ENCODE peak calls at places on chromosomes 16 and 17, in five cellular contexts. U is HCT116, Q is fibroblast of lung, T is stomach, Y is aorta. D is an unnamed sample.
A peak's percentile ranks its signal among the peaks of the same experiment; 100 is the strongest.

GRCh38 chr16:13110124-13110796 is 208.9 kb downstream of the SHISA9 start:
- DNase-seq in U (no peak), Q (peak; percentile 60), T (no peak), Y (peak; percentile 56), D (no peak)

GRCh38 chr17:13984956-13985355 is 84.3 kb upstream of the COX10 start:
- DNase-seq in U (no peak), Q (no peak), T (no peak), Y (no peak), D (no peak)

GRCh38 chr17:2701161-2701995 is 10.2 kb downstream of the CLUH start:
- DNase-seq in U (no peak), Q (no peak), T (no peak), Y (peak; percentile 44), D (peak; percentile 13)

GRCh38 chr17:58300336-58300735 is 19.6 kb upstream of the MPO start:
- DNase-seq in U (no peak), Q (no peak), T (peak; percentile 9), Y (no peak), D (no peak)

GRCh38 chr17:7897773-7898172 is 9.2 kb downstream of the CHD3 start:
- DNase-seq in U (no peak), Q (peak; percentile 38), T (no peak), Y (no peak), D (no peak)

GRCh38 chr17:51245535-51245934 is 14.3 kb downstream of the MBTD1 start:
- DNase-seq in U (no peak), Q (peak; percentile 56), T (no peak), Y (no peak), D (no peak)

GRCh38 chr17:57943645-57944044 is 11.6 kb downstream of the CUEDC1 start:
- DNase-seq in U (no peak), Q (no peak), T (no peak), Y (no peak), D (no peak)

GRCh38 chr17:73030501-73030911 is 62.0 kb downstream of the SLC39A11 start:
- DNase-seq in U (no peak), Q (peak; percentile 16), T (peak; percentile 31), Y (no peak), D (no peak)

GRCh38 chr16:12087901-12088364 is 111.4 kb downstream of the SNX29 start:
- DNase-seq in U (no peak), Q (no peak), T (peak; percentile 34), Y (peak; percentile 42), D (no peak)

GRCh38 chr16:13378151-13378550 is 476.8 kb downstream of the SHISA9 start:
- DNase-seq in U (no peak), Q (no peak), T (no peak), Y (no peak), D (no peak)

GRCh38 chr17:4365628-4366311 is 705 bp downstream of the UBE2G1 start:
- DNase-seq in U (no peak), Q (peak; percentile 11), T (no peak), Y (peak; percentile 60), D (peak; percentile 41)

GRCh38 chr17:14222611-14223010 is 14.1 kb downstream of the CDRT15 start:
- DNase-seq in U (no peak), Q (no peak), T (no peak), Y (no peak), D (no peak)

GRCh38 chr16:49528564-49529150 is 155.1 kb downstream of the C16orf78 start:
- DNase-seq in U (no peak), Q (no peak), T (no peak), Y (peak; percentile 33), D (no peak)

GRCh38 chr17:18184143-18185007 is 747 bp downstream of the ALKBH5 start:
- DNase-seq in U (no peak), Q (peak; percentile 48), T (peak; percentile 56), Y (peak; percentile 83), D (peak; percentile 61)

GRCh38 chr17:18185391-18185790 is 1.8 kb downstream of the ALKBH5 start:
- DNase-seq in U (no peak), Q (peak; percentile 58), T (no peak), Y (no peak), D (no peak)

GRCh38 chr17:18186271-18186982 is 2.8 kb downstream of the ALKBH5 start:
- DNase-seq in U (no peak), Q (peak; percentile 55), T (no peak), Y (no peak), D (peak; percentile 60)

GRCh38 chr17:18187226-18187625 is 3.6 kb downstream of the ALKBH5 start:
- DNase-seq in U (no peak), Q (peak; percentile 34), T (no peak), Y (no peak), D (no peak)

DNA sequence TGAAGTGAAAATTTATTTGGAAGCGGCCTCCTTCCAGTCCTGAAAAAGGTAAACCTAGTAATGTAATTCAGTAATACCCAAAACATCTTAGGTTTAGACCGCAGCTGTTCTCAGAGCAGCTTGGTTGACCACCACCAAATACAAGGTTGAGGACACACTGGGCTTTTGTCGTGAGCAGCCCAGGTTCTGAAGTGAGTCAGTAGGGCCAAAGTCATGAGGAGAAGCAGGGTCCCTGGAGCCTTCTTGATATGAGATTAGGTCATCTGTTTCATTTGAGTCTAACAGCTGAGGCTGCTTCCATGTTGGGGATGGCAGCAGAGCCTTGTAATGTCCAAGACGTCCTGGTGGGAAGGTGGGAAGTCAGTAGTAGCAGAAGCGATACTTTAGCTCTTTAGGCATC is 2.2 kb downstream of the ALKBH5 start:
- DNase-seq in U (no peak), Q (peak; percentile 23), T (no peak), Y (no peak), D (no peak)
- H3K4me1 ChIP-seq in U (peaks cover 18% of the 10 kb centered on the region), Q (peaks cover 22% of the 10 kb centered on the region), T (peaks cover 70% of the 10 kb centered on the region), Y (peaks cover 9% of the 10 kb centered on the region), D (peaks cover 28% of the 10 kb centered on the region)

GRCh38 chr16:28297784-28298510 is 5.6 kb downstream of the SBK1 start:
- DNase-seq in U (no peak), Q (no peak), T (no peak), Y (no peak), D (no peak)
- H3K4me1 ChIP-seq in U (no peaks in the 10 kb centered on the region), Q (no peaks in the 10 kb centered on the region), T (peaks cover 6% of the 10 kb centered on the region), Y (no peaks in the 10 kb centered on the region), D (peaks cover 4% of the 10 kb centered on the region)

GRCh38 chr16:24986512-24987303 is 28.5 kb downstream of the ARHGAP17 start:
- DNase-seq in U (no peak), Q (peak; percentile 91), T (no peak), Y (no peak), D (no peak)
- H3K4me1 ChIP-seq in U (peaks cover 9% of the 10 kb centered on the region), Q (peaks cover 49% of the 10 kb centered on the region), T (peaks cover 52% of the 10 kb centered on the region), Y (peaks cover 19% of the 10 kb centered on the region), D (peaks cover 40% of the 10 kb centered on the region)

DNA sequence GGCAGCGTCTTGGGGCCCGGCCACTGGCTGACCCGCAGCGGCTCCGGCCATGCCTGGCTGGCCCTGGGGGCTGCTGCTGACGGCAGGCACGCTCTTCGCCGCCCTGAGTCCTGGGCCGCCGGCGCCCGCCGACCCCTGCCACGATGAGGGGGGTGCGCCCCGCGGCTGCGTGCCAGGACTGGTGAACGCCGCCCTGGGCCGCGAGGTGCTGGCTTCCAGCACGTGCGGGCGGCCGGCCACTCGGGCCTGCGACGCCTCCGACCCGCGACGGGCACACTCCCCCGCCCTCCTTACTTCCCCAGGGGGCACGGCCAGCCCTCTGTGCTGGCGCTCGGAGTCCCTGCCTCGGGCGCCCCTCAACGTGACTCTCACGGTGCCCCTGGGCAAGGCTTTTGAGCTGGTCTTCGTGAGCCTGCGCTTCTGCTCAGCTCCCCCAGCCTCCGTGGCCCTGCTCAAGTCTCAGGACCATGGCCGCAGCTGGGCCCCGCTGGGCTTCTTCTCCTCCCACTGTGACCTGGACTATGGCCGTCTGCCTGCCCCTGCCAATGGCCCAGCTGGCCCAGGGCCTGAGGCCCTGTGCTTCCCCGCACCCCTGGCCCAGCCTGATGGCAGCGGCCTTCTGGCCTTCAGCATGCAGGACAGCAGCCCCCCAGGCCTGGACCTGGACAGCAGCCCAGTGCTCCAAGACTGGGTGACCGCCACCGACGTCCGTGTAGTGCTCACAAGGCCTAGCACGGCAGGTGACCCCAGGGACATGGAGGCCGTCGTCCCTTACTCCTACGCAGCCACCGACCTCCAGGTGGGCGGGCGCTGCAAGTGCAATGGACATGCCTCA is 773 bp downstream of the NTN3 start:
- DNase-seq in U (no peak), Q (no peak), T (no peak), Y (no peak), D (no peak)
- H3K4me1 ChIP-seq in U (peaks cover 37% of the 10 kb centered on the region), Q (peaks cover 18% of the 10 kb centered on the region), T (peaks cover 56% of the 10 kb centered on the region), Y (no peaks in the 10 kb centered on the region), D (peaks cover 34% of the 10 kb centered on the region)

DNA sequence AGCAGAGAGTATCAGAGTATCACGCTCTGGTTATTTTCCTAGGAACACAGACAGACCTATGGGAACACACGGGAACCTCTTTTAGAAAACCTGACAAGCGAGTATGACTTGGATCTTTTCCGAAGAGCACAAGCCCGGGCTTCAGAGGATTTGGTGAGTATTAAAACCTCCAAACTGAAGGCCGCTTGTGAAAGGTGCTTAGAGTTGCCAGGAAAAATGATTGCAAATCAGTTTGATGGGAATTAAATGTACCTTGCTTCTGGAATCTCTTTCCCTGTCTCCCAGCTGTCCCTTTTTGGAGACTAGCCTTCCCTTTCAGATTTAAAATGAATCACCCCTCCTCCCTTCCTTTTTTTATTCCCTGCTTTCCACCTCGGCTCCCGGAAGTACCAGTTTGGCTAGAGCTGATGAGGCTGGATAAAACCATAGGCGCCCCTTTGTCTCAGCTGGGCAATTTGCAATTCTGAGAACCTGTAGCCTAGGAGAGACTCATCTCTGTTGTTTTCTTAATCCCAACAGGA is 27.3 kb downstream of the KAT7 start:
- DNase-seq in U (no peak), Q (peak; percentile 34), T (no peak), Y (no peak), D (no peak)
- H3K4me1 ChIP-seq in U (no peaks in the 10 kb centered on the region), Q (no peaks in the 10 kb centered on the region), T (peaks cover 21% of the 10 kb centered on the region), Y (peaks cover 2% of the 10 kb centered on the region), D (no peaks in the 10 kb centered on the region)

DNA sequence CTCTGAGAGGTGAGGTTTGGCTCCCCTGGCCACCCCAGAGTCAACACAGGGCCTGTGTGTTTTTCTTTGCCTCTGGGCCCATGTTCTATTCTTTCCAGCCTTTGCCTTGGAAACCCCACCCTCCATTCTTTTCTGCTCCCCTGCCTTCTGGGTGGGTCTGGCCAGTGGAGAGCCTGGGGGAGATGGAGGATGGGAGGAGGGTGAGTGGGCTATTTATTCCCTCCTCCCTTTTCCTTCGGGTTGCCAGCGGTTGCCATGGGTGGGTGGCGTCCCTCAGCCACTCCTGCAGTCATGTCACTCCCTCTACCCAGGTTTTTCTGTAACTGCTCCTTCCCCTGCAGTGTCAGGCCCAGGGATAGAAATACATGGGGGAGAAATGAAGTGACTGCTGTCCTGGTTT is 15.5 kb downstream of the CMIP start:
- DNase-seq in U (no peak), Q (no peak), T (no peak), Y (no peak), D (no peak)
- H3K4me1 ChIP-seq in U (peaks cover 16% of the 10 kb centered on the region), Q (peaks cover 5% of the 10 kb centered on the region), T (peaks cover 11% of the 10 kb centered on the region), Y (no peaks in the 10 kb centered on the region), D (peaks cover 7% of the 10 kb centered on the region)

GRCh38 chr16:15779664-15780351 is 77.0 kb downstream of the MYH11 start:
- DNase-seq in U (no peak), Q (no peak), T (no peak), Y (no peak), D (no peak)
- H3K4me1 ChIP-seq in U (no peaks in the 10 kb centered on the region), Q (no peaks in the 10 kb centered on the region), T (no peaks in the 10 kb centered on the region), Y (no peaks in the 10 kb centered on the region), D (peaks cover 7% of the 10 kb centered on the region)

D was measured in uterus.